ENCODE peak calls at places on chromosomes 2 and 18, in nine cellular contexts. F is lung microvascular endothelial cell; G is effector memory CD8-positive, alpha-beta T cell; D is stimulated activated CD4-positive, alpha-beta T cell treated with anti-CD3 and anti-CD28 coated beads, Interleukin-2, amount 100 ng/mL, for 24 hours; B is Right ventricle myocardium superior; X is SHP77 treated with DMSO at 0.1 percent for 48 hours; T is SK-MEL-5; E is NCI-H345; H is right lobe of liver. J is an unnamed sample.

GRCh38 chr2:201261471-201261870 is 1.1 kb downstream of the CASP8 start:
- DNase-seq in E (no peak), B (no peak), H (no peak), G (peak; percentile 58), F (no peak), X (no peak), T (no peak), D (peak; percentile 57), J (no peak)

GRCh38 chr2:119222863-119223520 is 642 bp upstream of the STEAP3 start:
- DNase-seq in E (no peak), H (peak; percentile 28), B (no peak), X (no peak), F (no peak), T (no peak), D (no peak), G (no peak), J (no peak)

GRCh38 chr2:230866704-230867561 is 2.2 kb downstream of the ITM2C start:
- DNase-seq in B (no peak), G (peak; percentile 78), F (no peak), D (peak; percentile 52), T (peak; percentile 62), X (no peak), H (no peak), E (peak; percentile 70), J (no peak)

GRCh38 chr2:237774811-237775553 is 23.6 kb upstream of the RBM44 start:
- DNase-seq in D (peak; percentile 54), G (peak; percentile 11), F (peak; percentile 68), T (peak; percentile 68), B (no peak), H (peak; percentile 52), X (peak; percentile 67), E (peak; percentile 37), J (peak; percentile 43)

GRCh38 chr18:45935591-45936335 is 31.4 kb downstream of the EPG5 start:
- DNase-seq in E (no peak), D (no peak), G (no peak), T (no peak), B (no peak), X (no peak), F (no peak), H (no peak), J (no peak)

GRCh38 chr2:16290311-16291020 is 350.1 kb downstream of the MYCN start:
- DNase-seq in H (no peak), X (no peak), E (no peak), T (no peak), G (no peak), B (no peak), D (no peak), F (no peak), J (no peak)

GRCh38 chr2:235747868-235748144 is 254.0 kb downstream of the AGAP1 start:
- DNase-seq in H (peak; percentile 66), B (no peak), D (no peak), E (no peak), T (no peak), F (no peak), X (no peak), G (no peak), J (no peak)

GRCh38 chr2:69013837-69014796 is 1.1 kb downstream of the ANTXR1 start:
- DNase-seq in B (no peak), F (peak; percentile 45), D (no peak), T (peak; percentile 60), E (no peak), X (peak; percentile 6), G (no peak), H (no peak), J (peak; percentile 30)

GRCh38 chr18:7890078-7890477 is 323.0 kb downstream of the PTPRM start:
- DNase-seq in H (no peak), D (no peak), B (no peak), G (no peak), E (no peak), X (no peak), F (no peak), T (no peak), J (no peak)

GRCh38 chr2:118913131-118913804 is 28.7 kb upstream of the MARCO start:
- DNase-seq in E (no peak), T (no peak), G (no peak), H (no peak), X (no peak), D (no peak), B (no peak), F (no peak), J (no peak)

GRCh38 chr2:241002275-241003046 is 4.0 kb downstream of the SNED1 start:
- DNase-seq in F (no peak), H (no peak), D (peak; percentile 9), T (no peak), B (no peak), G (no peak), X (no peak), E (no peak), J (no peak)

GRCh38 chr2:24635181-24635580 is 144.1 kb downstream of the NCOA1 start:
- DNase-seq in D (no peak), T (no peak), X (no peak), B (no peak), F (no peak), E (no peak), G (no peak), H (no peak), J (peak; percentile 59)

GRCh38 chr2:107001964-107002696 is 116.2 kb upstream of the ST6GAL2 start:
- DNase-seq in B (no peak), D (no peak), X (no peak), H (no peak), T (no peak), F (no peak), G (no peak), E (no peak), J (peak; percentile 85)

GRCh38 chr2:240948905-240949790 is 43.0 kb downstream of the CROCC2 start:
- DNase-seq in F (no peak), T (no peak), H (no peak), X (no peak), G (no peak), B (peak; percentile 33), D (no peak), E (peak; percentile 78), J (no peak)

GRCh38 chr2:70190086-70190412 is 770 bp downstream of the C2orf42 start:
- DNase-seq in H (no peak), X (no peak), E (peak; percentile 48), D (peak; percentile 67), T (no peak), B (no peak), G (no peak), F (no peak), J (no peak)

GRCh38 chr2:40962026-40962425 is 510.1 kb upstream of the SLC8A1 start:
- DNase-seq in D (no peak), F (peak; percentile 96), H (no peak), G (no peak), B (no peak), X (no peak), T (no peak), E (no peak), J (no peak)

GRCh38 chr18:51802589-51802988 is 537.4 kb upstream of the DCC start:
- DNase-seq in T (no peak), F (no peak), X (no peak), B (no peak), D (no peak), E (no peak), G (no peak), H (no peak), J (no peak)

GRCh38 chr2:225041871-225042799 is at the start of gene DOCK10:
- DNase-seq in T (peak; percentile 32), E (peak; percentile 62), D (peak; percentile 66), B (peak; percentile 60), X (no peak), F (peak; percentile 44), G (peak; percentile 48), H (peak; percentile 41), J (peak; percentile 13)

GRCh38 chr2:150484006-150484405 is 3.5 kb downstream of the RND3 start:
- DNase-seq in X (no peak), T (no peak), F (no peak), G (no peak), B (no peak), H (no peak), E (no peak), D (no peak), J (no peak)

GRCh38 chr18:42183746-42184145 is 228.7 kb downstream of the PIK3C3 start:
- DNase-seq in T (no peak), D (no peak), X (no peak), E (no peak), F (peak; percentile 5), B (no peak), H (no peak), G (no peak), J (peak; percentile 84)

GRCh38 chr2:88626171-88627054 is 851 bp downstream of the EIF2AK3 start:
- DNase-seq in F (peak; percentile 31), H (peak; percentile 62), B (peak; percentile 55), E (peak; percentile 24), D (peak; percentile 53), T (no peak), X (no peak), G (peak; percentile 50), J (no peak)

GRCh38 chr2:74008761-74009395 is 24.2 kb downstream of the TET3 start:
- DNase-seq in H (no peak), T (no peak), E (no peak), D (no peak), G (no peak), B (no peak), F (no peak), X (no peak), J (no peak)

GRCh38 chr2:152646775-152647174 is 70.5 kb downstream of the PRPF40A start:
- DNase-seq in H (no peak), X (no peak), B (no peak), F (peak; percentile 47), G (no peak), D (no peak), T (peak; percentile 58), E (no peak), J (peak; percentile 95)